ENCODE peak calls at places on chromosomes 7 and 10, in six cellular contexts. One of them, this sample, is unnamed.

GRCh38 chr7:44796034-44796503 is 412 bp upstream of the PPIA start:
- DNase-seq in M059J: peak
- DNase-seq in Daoy: no peak
- DNase-seq in stimulated activated CD4-positive, alpha-beta T cell treated with anti-CD3 and anti-CD28 coated beads, Interleukin-2, amount 100 ng/mL, for 48 hours: no peak
- DNase-seq in activated CD8-positive, alpha-beta memory T cell treated with anti-CD3 and anti-CD28 coated beads, Interleukin-2, amount 50 U/mL, for 4 hours: no peak
- DNase-seq in NCI-H226: no peak
- DNase-seq in this sample: no peak

GRCh38 chr7:133794490-133794889 is 332.6 kb upstream of the LRGUK start:
- DNase-seq in M059J: no peak
- DNase-seq in Daoy: no peak
- DNase-seq in stimulated activated CD4-positive, alpha-beta T cell treated with anti-CD3 and anti-CD28 coated beads, Interleukin-2, amount 100 ng/mL, for 48 hours: no peak
- DNase-seq in activated CD8-positive, alpha-beta memory T cell treated with anti-CD3 and anti-CD28 coated beads, Interleukin-2, amount 50 U/mL, for 4 hours: no peak
- DNase-seq in NCI-H226: no peak
- DNase-seq in this sample: no peak

GRCh38 chr7:105487559-105488218 is 34.4 kb downstream of the PUS7 start:
- DNase-seq in M059J: peak
- DNase-seq in Daoy: peak
- DNase-seq in stimulated activated CD4-positive, alpha-beta T cell treated with anti-CD3 and anti-CD28 coated beads, Interleukin-2, amount 100 ng/mL, for 48 hours: no peak
- DNase-seq in activated CD8-positive, alpha-beta memory T cell treated with anti-CD3 and anti-CD28 coated beads, Interleukin-2, amount 50 U/mL, for 4 hours: no peak
- DNase-seq in NCI-H226: peak
- DNase-seq in this sample: no peak

GRCh38 chr10:132570771-132571564 is 33.4 kb downstream of the INPP5A start:
- DNase-seq in M059J: no peak
- DNase-seq in Daoy: peak
- DNase-seq in stimulated activated CD4-positive, alpha-beta T cell treated with anti-CD3 and anti-CD28 coated beads, Interleukin-2, amount 100 ng/mL, for 48 hours: no peak
- DNase-seq in activated CD8-positive, alpha-beta memory T cell treated with anti-CD3 and anti-CD28 coated beads, Interleukin-2, amount 50 U/mL, for 4 hours: no peak
- DNase-seq in NCI-H226: no peak
- DNase-seq in this sample: peak

GRCh38 chr7:1412322-1413261 is 46.7 kb downstream of the MICALL2 start:
- DNase-seq in M059J: peak
- DNase-seq in Daoy: peak
- DNase-seq in stimulated activated CD4-positive, alpha-beta T cell treated with anti-CD3 and anti-CD28 coated beads, Interleukin-2, amount 100 ng/mL, for 48 hours: peak
- DNase-seq in activated CD8-positive, alpha-beta memory T cell treated with anti-CD3 and anti-CD28 coated beads, Interleukin-2, amount 50 U/mL, for 4 hours: peak
- DNase-seq in NCI-H226: peak
- DNase-seq in this sample: peak

GRCh38 chr7:27198871-27199801 is 755 bp downstream of the HOXA13 start:
- DNase-seq in M059J: peak
- DNase-seq in Daoy: peak
- DNase-seq in stimulated activated CD4-positive, alpha-beta T cell treated with anti-CD3 and anti-CD28 coated beads, Interleukin-2, amount 100 ng/mL, for 48 hours: no peak
- DNase-seq in activated CD8-positive, alpha-beta memory T cell treated with anti-CD3 and anti-CD28 coated beads, Interleukin-2, amount 50 U/mL, for 4 hours: no peak
- DNase-seq in NCI-H226: no peak
- DNase-seq in this sample: no peak

GRCh38 chr7:12210179-12211053 is 678 bp upstream of the TMEM106B start:
- DNase-seq in M059J: no peak
- DNase-seq in Daoy: no peak
- DNase-seq in stimulated activated CD4-positive, alpha-beta T cell treated with anti-CD3 and anti-CD28 coated beads, Interleukin-2, amount 100 ng/mL, for 48 hours: no peak
- DNase-seq in activated CD8-positive, alpha-beta memory T cell treated with anti-CD3 and anti-CD28 coated beads, Interleukin-2, amount 50 U/mL, for 4 hours: peak
- DNase-seq in NCI-H226: no peak
- DNase-seq in this sample: peak

GRCh38 chr7:151059362-151060112 is at the start of gene SLC4A2:
- DNase-seq in M059J: peak
- DNase-seq in Daoy: peak
- DNase-seq in stimulated activated CD4-positive, alpha-beta T cell treated with anti-CD3 and anti-CD28 coated beads, Interleukin-2, amount 100 ng/mL, for 48 hours: peak
- DNase-seq in activated CD8-positive, alpha-beta memory T cell treated with anti-CD3 and anti-CD28 coated beads, Interleukin-2, amount 50 U/mL, for 4 hours: peak
- DNase-seq in NCI-H226: peak
- DNase-seq in this sample: peak

GRCh38 chr10:80500572-80501380 is 36.9 kb upstream of the SH2D4B start:
- DNase-seq in M059J: peak
- DNase-seq in Daoy: no peak
- DNase-seq in stimulated activated CD4-positive, alpha-beta T cell treated with anti-CD3 and anti-CD28 coated beads, Interleukin-2, amount 100 ng/mL, for 48 hours: no peak
- DNase-seq in activated CD8-positive, alpha-beta memory T cell treated with anti-CD3 and anti-CD28 coated beads, Interleukin-2, amount 50 U/mL, for 4 hours: no peak
- DNase-seq in NCI-H226: no peak
- DNase-seq in this sample: no peak

GRCh38 chr7:53638517-53638916 is 603.1 kb downstream of the POM121L12 start:
- DNase-seq in M059J: no peak
- DNase-seq in Daoy: no peak
- DNase-seq in stimulated activated CD4-positive, alpha-beta T cell treated with anti-CD3 and anti-CD28 coated beads, Interleukin-2, amount 100 ng/mL, for 48 hours: no peak
- DNase-seq in activated CD8-positive, alpha-beta memory T cell treated with anti-CD3 and anti-CD28 coated beads, Interleukin-2, amount 50 U/mL, for 4 hours: no peak
- DNase-seq in NCI-H226: no peak
- DNase-seq in this sample: no peak

GRCh38 chr10:131724891-131725735 is 175.7 kb upstream of the PPP2R2D start:
- DNase-seq in M059J: no peak
- DNase-seq in Daoy: no peak
- DNase-seq in stimulated activated CD4-positive, alpha-beta T cell treated with anti-CD3 and anti-CD28 coated beads, Interleukin-2, amount 100 ng/mL, for 48 hours: no peak
- DNase-seq in activated CD8-positive, alpha-beta memory T cell treated with anti-CD3 and anti-CD28 coated beads, Interleukin-2, amount 50 U/mL, for 4 hours: no peak
- DNase-seq in NCI-H226: no peak
- DNase-seq in this sample: no peak

GRCh38 chr7:152636436-152636835 is 39.5 kb downstream of the XRCC2 start:
- DNase-seq in M059J: no peak
- DNase-seq in Daoy: no peak
- DNase-seq in stimulated activated CD4-positive, alpha-beta T cell treated with anti-CD3 and anti-CD28 coated beads, Interleukin-2, amount 100 ng/mL, for 48 hours: no peak
- DNase-seq in activated CD8-positive, alpha-beta memory T cell treated with anti-CD3 and anti-CD28 coated beads, Interleukin-2, amount 50 U/mL, for 4 hours: no peak
- DNase-seq in NCI-H226: no peak
- DNase-seq in this sample: no peak

GRCh38 chr7:94513565-94513860 is 3.9 kb downstream of the CASD1 start:
- DNase-seq in M059J: no peak
- DNase-seq in Daoy: no peak
- DNase-seq in stimulated activated CD4-positive, alpha-beta T cell treated with anti-CD3 and anti-CD28 coated beads, Interleukin-2, amount 100 ng/mL, for 48 hours: no peak
- DNase-seq in activated CD8-positive, alpha-beta memory T cell treated with anti-CD3 and anti-CD28 coated beads, Interleukin-2, amount 50 U/mL, for 4 hours: no peak
- DNase-seq in NCI-H226: no peak
- DNase-seq in this sample: no peak

GRCh38 chr7:151873402-151873965 is 3.4 kb downstream of the PRKAG2 start:
- DNase-seq in M059J: peak
- DNase-seq in Daoy: no peak
- DNase-seq in stimulated activated CD4-positive, alpha-beta T cell treated with anti-CD3 and anti-CD28 coated beads, Interleukin-2, amount 100 ng/mL, for 48 hours: no peak
- DNase-seq in activated CD8-positive, alpha-beta memory T cell treated with anti-CD3 and anti-CD28 coated beads, Interleukin-2, amount 50 U/mL, for 4 hours: no peak
- DNase-seq in NCI-H226: no peak
- DNase-seq in this sample: no peak

GRCh38 chr7:26868841-26869505 is 4.6 kb upstream of the SKAP2 start:
- DNase-seq in M059J: peak
- DNase-seq in Daoy: peak
- DNase-seq in stimulated activated CD4-positive, alpha-beta T cell treated with anti-CD3 and anti-CD28 coated beads, Interleukin-2, amount 100 ng/mL, for 48 hours: no peak
- DNase-seq in activated CD8-positive, alpha-beta memory T cell treated with anti-CD3 and anti-CD28 coated beads, Interleukin-2, amount 50 U/mL, for 4 hours: no peak
- DNase-seq in NCI-H226: peak
- DNase-seq in this sample: no peak